ENCODE peak calls at places on chromosomes 2 and 18, in nine cellular contexts. W is AG08396; U is foreskin fibroblast; F is NCI-H1694; Q is amygdala; K is putamen; M is pancreas; E is stimulated activated CD8-positive, alpha-beta memory T cell treated with anti-CD3 and anti-CD28 coated beads, Interleukin-15, amount 100 ng/mL, for 24 hours; T is lower lobe of right lung. L is an unnamed sample.

GRCh38 chr2:165793161-165793778 is 777 bp downstream of the GALNT3 start:
- DNase-seq in W (no peak), U (peak), F (no peak), Q (no peak), K (no peak), M (peak), E (no peak), T (peak), L (no peak)

GRCh38 chr2:231935207-231935524 is 9.0 kb upstream of the NPPC start:
- DNase-seq in W (no peak), U (no peak), F (no peak), Q (no peak), K (no peak), M (no peak), E (no peak), T (no peak), L (no peak)

GRCh38 chr2:128563348-128563687 is 244.7 kb upstream of the HS6ST1 start:
- DNase-seq in W (peak), U (peak), F (no peak), Q (peak), K (peak), M (peak), E (no peak), T (no peak), L (peak)

GRCh38 chr18:63105636-63106316 is 213.8 kb downstream of the BCL2 start:
- DNase-seq in W (no peak), U (no peak), F (no peak), Q (no peak), K (no peak), M (no peak), E (no peak), T (no peak), L (no peak)

GRCh38 chr2:29241341-29241740 is 126.1 kb downstream of the CLIP4 start:
- DNase-seq in W (no peak), U (no peak), F (no peak), Q (no peak), K (no peak), M (no peak), E (no peak), T (no peak), L (no peak)

GRCh38 chr2:70988151-70988550 is 6.5 kb downstream of the TEX261 start:
- DNase-seq in W (no peak), U (no peak), F (no peak), Q (no peak), K (no peak), M (peak), E (no peak), T (no peak), L (peak)

GRCh38 chr2:10987439-10987838 is 75.7 kb downstream of the KCNF1 start:
- DNase-seq in W (no peak), U (no peak), F (no peak), Q (no peak), K (no peak), M (no peak), E (no peak), T (no peak), L (no peak)

GRCh38 chr2:223247136-223247535 is 195.1 kb downstream of the KCNE4 start:
- DNase-seq in W (peak), U (peak), F (peak), Q (no peak), K (peak), M (no peak), E (no peak), T (no peak), L (no peak)

GRCh38 chr2:222448806-222449205 is 24.5 kb downstream of the SGPP2 start:
- DNase-seq in W (peak), U (peak), F (peak), Q (no peak), K (no peak), M (no peak), E (no peak), T (no peak), L (no peak)

GRCh38 chr18:48787523-48788151 is 163.1 kb downstream of the SMAD7 start:
- DNase-seq in W (no peak), U (peak), F (no peak), Q (no peak), K (no peak), M (no peak), E (no peak), T (peak), L (peak)

GRCh38 chr2:126656311-126657145 is 570 bp downstream of the GYPC start:
- DNase-seq in W (peak), U (peak), F (no peak), Q (no peak), K (no peak), M (peak), E (no peak), T (peak), L (no peak)

GRCh38 chr18:576924-577323 is 3.3 kb upstream of the CETN1 start:
- DNase-seq in W (no peak), U (no peak), F (no peak), Q (no peak), K (no peak), M (no peak), E (no peak), T (no peak), L (no peak)

GRCh38 chr2:8078760-8079159 is 603.1 kb upstream of the ID2 start:
- DNase-seq in W (no peak), U (no peak), F (no peak), Q (no peak), K (no peak), M (no peak), E (no peak), T (no peak), L (no peak)

GRCh38 chr2:156331572-156332451 is 709 bp downstream of the NR4A2 start:
- DNase-seq in W (peak), U (peak), F (no peak), Q (no peak), K (peak), M (peak), E (no peak), T (peak), L (peak)

GRCh38 chr18:12991839-12992216 is 666 bp downstream of the CEP192 start:
- DNase-seq in W (no peak), U (no peak), F (no peak), Q (no peak), K (no peak), M (no peak), E (no peak), T (no peak), L (no peak)

GRCh38 chr2:45227347-45227746 is 218.1 kb upstream of the SIX2 start:
- DNase-seq in W (no peak), U (no peak), F (no peak), Q (no peak), K (no peak), M (no peak), E (no peak), T (no peak), L (no peak)

GRCh38 chr2:195343942-195344530 is 313.0 kb upstream of the SLC39A10 start:
- DNase-seq in W (peak), U (peak), F (no peak), Q (no peak), K (no peak), M (no peak), E (no peak), T (no peak), L (no peak)

GRCh38 chr18:48687694-48688042 is 148.8 kb downstream of the CTIF start:
- DNase-seq in W (no peak), U (no peak), F (no peak), Q (no peak), K (no peak), M (no peak), E (no peak), T (no peak), L (no peak)

GRCh38 chr18:70280007-70280925 is 8.6 kb upstream of the SOCS6 start:
- DNase-seq in W (no peak), U (peak), F (no peak), Q (no peak), K (no peak), M (peak), E (no peak), T (no peak), L (no peak)

GRCh38 chr18:4058179-4058578 is 396.9 kb downstream of the DLGAP1 start:
- DNase-seq in W (no peak), U (no peak), F (no peak), Q (no peak), K (no peak), M (no peak), E (no peak), T (no peak), L (no peak)

GRCh38 chr2:48504647-48505327 is 25.2 kb upstream of the STON1 start:
- DNase-seq in W (no peak), U (peak), F (no peak), Q (no peak), K (no peak), M (no peak), E (no peak), T (no peak), L (no peak)

L was measured in left lobe of liver.